ENCODE peak calls at places on chromosomes 1 and 21, in five cellular contexts. Y is H1, U is NT2/D1, J is HepG2, H is GM12878. N is an unnamed sample.

GRCh38 chr1:53398585-53399365 is 60.4 kb upstream of the DMRTB1 start:
- DNase-seq in U (no peak), J (no peak), Y (no peak), H (no peak), N (no peak)

GRCh38 chr1:29303201-29304024 is 67.1 kb downstream of the PTPRU start:
- DNase-seq in U (no peak), J (no peak), Y (no peak), H (no peak), N (no peak)

GRCh38 chr21:37886120-37886519 is 30.1 kb downstream of the KCNJ6 start:
- DNase-seq in U (no peak), J (no peak), H (no peak), Y (no peak), N (no peak)

GRCh38 chr1:117633068-117633345 is 27.2 kb downstream of the TENT5C start:
- DNase-seq in J (no peak), H (no peak), U (no peak), Y (no peak), N (no peak)

GRCh38 chr1:165828103-165828558 is 717 bp downstream of the UCK2 start:
- DNase-seq in U (peak; percentile 33), Y (no peak), J (peak; percentile 21), H (no peak), N (peak; percentile 65)

GRCh38 chr1:155219592-155220031 is 11.1 kb downstream of the MTX1 start:
- DNase-seq in J (no peak), H (no peak), U (no peak), Y (no peak), N (peak; percentile 39)

GRCh38 chr1:9768983-9769382 is 54.8 kb downstream of the CLSTN1 start:
- DNase-seq in U (no peak), J (no peak), H (no peak), Y (no peak), N (no peak)

GRCh38 chr1:208131631-208132286 is 112.4 kb downstream of the PLXNA2 start:
- DNase-seq in U (no peak), H (no peak), J (no peak), Y (no peak), N (peak; percentile 34)

GRCh38 chr1:53410100-53410541 is 49.1 kb upstream of the DMRTB1 start:
- DNase-seq in U (no peak), J (no peak), H (peak; percentile 36), Y (no peak), N (peak; percentile 28)

GRCh38 chr1:109723351-109723750 is 11.3 kb downstream of the GSTM5 start:
- DNase-seq in U (no peak), Y (no peak), J (peak; percentile 29), H (no peak), N (no peak)

GRCh38 chr1:15863156-15863901 is 15.8 kb downstream of the SPEN start:
- DNase-seq in Y (no peak), J (no peak), H (no peak), U (no peak), N (no peak)

GRCh38 chr1:67855944-67856343 is 22.7 kb upstream of the GNG12 start:
- DNase-seq in U (no peak), Y (no peak), J (no peak), H (no peak), N (no peak)

GRCh38 chr1:70142120-70142519 is 63.3 kb downstream of the LRRC40 start:
- DNase-seq in J (no peak), Y (no peak), H (no peak), U (no peak), N (no peak)

GRCh38 chr1:24868016-24868875 is 61.8 kb downstream of the RUNX3 start:
- DNase-seq in U (no peak), H (no peak), J (no peak), Y (no peak), N (no peak)

DNA sequence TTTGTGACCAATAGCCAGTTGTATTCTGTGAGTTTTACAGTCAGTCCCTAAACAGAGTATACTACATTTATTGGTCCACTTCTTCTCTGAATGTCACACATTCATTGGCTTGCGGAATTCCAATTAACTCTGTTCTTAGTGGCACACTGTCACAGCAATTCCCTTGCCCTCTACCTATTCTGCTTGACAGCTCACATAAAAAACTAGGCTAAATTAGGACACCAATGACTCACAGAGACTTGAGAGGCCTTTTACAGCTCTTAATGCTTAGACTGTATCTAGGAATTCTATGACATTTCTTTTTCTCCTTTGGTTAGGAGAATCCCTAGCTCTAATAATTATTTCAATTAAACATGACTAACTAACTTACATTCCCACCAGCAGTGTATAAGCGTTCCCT is 104.1 kb downstream of the NEGR1 start:
- DNase-seq in H (no peak), U (no peak), Y (no peak), J (no peak), N (no peak)
- TF ChIP-seq SUZ12 in H (no peak), U (no peak), Y (no peak), J (no peak), N (no peak)

GRCh38 chr1:182185822-182186756 is 124.6 kb upstream of the ZNF648 start:
- DNase-seq in U (peak; percentile 56), J (peak; percentile 50), H (no peak), Y (no peak), N (peak; percentile 48)

GRCh38 chr1:182191716-182192115 is 130.2 kb upstream of the ZNF648 start:
- DNase-seq in J (no peak), Y (no peak), U (no peak), H (no peak), N (no peak)

GRCh38 chr1:182192215-182192614 is 130.7 kb upstream of the ZNF648 start:
- DNase-seq in U (no peak), H (no peak), Y (no peak), J (no peak), N (no peak)

GRCh38 chr1:182186757-182187146 is 125.2 kb upstream of the ZNF648 start:
- DNase-seq in J (no peak), Y (no peak), H (no peak), U (no peak), N (no peak)

GRCh38 chr1:182189535-182190066 is 128.1 kb upstream of the ZNF648 start:
- DNase-seq in J (no peak), H (no peak), U (no peak), Y (no peak), N (no peak)
- TF ChIP-seq SUZ12 in J (no peak), H (no peak), U (no peak), Y (no peak), N (no peak)

DNA sequence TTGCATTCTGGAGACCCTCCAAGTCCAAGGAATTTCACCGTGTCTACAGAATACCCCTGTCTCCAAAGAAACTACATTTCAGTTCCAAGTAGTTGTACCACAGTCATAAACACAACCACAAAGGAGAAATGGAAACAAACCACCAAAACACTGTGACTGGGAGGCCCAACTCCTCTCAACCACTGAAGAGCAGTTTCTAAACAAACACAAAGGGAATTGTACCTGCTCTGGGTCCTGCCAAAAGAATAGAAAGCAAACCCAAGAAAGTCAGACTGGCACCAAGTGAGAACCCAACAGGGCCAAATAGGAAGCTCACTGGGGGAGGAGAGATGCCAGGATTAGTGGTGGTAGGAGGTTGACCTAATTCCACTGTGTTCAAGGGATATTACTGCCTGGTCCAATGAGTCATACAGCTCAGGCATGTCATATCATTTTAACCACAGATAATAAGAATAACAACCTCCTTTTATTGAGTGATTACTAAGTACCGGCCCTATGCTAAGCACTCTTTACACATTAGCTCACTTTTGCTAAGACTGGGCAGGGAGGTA is 123.9 kb upstream of the PPP2R5A start:
- DNase-seq in H (peak; percentile 25), U (no peak), J (no peak), Y (no peak), N (no peak)
- TF ChIP-seq SUZ12 in H (no peak), U (no peak), J (no peak), Y (no peak), N (no peak)

DNA sequence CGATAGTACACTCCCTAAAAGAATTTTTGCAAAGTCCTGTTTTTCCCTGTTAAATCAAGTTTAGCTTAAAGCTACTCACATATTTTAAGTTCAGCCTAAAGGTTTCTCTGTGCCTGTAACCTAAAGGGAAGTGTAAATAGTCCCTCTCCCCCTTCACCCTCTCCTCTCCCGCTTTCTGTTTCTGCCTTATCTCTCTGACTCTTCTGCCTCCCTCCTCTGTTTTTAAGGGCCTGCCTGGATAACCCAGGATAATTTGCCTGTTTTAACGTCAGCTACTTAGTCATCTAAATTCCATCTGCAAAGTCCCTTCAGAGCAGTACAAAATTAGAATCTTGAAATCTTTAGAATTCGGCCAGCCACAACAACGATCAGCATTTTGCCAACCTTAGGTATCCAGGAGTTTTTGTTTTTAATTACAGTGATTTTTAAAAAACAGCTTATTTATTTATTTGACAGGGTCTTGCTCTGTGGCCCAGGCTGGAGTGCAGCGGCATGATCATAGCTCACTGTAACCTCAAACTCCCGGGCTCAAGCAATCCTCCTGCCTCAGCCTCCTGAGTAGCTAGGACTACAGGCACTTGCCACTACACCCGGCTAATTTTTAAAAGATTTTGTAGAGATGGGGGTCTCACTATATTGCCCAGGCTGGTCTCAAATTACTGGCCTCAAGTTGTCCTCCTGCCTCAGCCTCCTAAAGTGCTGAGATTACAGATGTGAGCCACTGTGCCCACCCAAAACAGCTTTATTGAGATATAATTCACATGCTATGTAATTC is 92.4 kb downstream of the NID1 start:
- DNase-seq in U (no peak), J (no peak), Y (no peak), H (no peak), N (no peak)
- TF ChIP-seq SUZ12 in U (no peak), J (no peak), Y (no peak), H (no peak), N (no peak)

GRCh38 chr1:219708919-219709318 is 96.0 kb upstream of the ZC3H11B start:
- DNase-seq in Y (no peak), J (no peak), H (no peak), U (no peak), N (no peak)

GRCh38 chr1:219716611-219717114 is 103.8 kb upstream of the ZC3H11B start:
- DNase-seq in U (no peak), Y (no peak), H (no peak), J (no peak), N (no peak)

GRCh38 chr1:219710529-219711194 is 97.8 kb upstream of the ZC3H11B start:
- DNase-seq in J (no peak), H (no peak), U (no peak), Y (no peak), N (no peak)

GRCh38 chr1:219713981-219714381 is 101.1 kb upstream of the ZC3H11B start:
- DNase-seq in H (no peak), Y (no peak), U (no peak), J (no peak), N (no peak)
- TF ChIP-seq SUZ12 in H (no peak), Y (no peak), U (no peak), J (no peak), N (no peak)

GRCh38 chr1:235867903-235868469 is 1.3 kb upstream of the LYST start:
- DNase-seq in Y (no peak), J (no peak), U (no peak), H (no peak), N (no peak)
- TF ChIP-seq SUZ12 in Y (no peak), J (no peak), U (no peak), H (no peak), N (no peak)

GRCh38 chr1:39877231-39877778 is 6.0 kb downstream of the TRIT1 start:
- DNase-seq in H (no peak), Y (no peak), J (no peak), U (no peak), N (no peak)
- TF ChIP-seq SUZ12 in H (no peak), Y (no peak), J (no peak), U (no peak), N (no peak)

N was measured in HEK293T.